ENCODE peak calls at places on chromosomes 13 and 19, in ten cellular contexts. P is CD8-positive, alpha-beta T cell; R is psoas muscle; H is ascending aorta; A is Karpas-422; E is WERI-Rb-1; T is cardiac muscle cell; Y is breast epithelium; V is PC-9; N is thoracic aorta. O is an unnamed sample.

GRCh38 chr13:95822303-95822702 is 145.4 kb downstream of the DNAJC3 start:
- DNase-seq in E (no peak), R (no peak), H (no peak), V (no peak), Y (no peak), A (no peak), T (no peak), P (no peak), N (no peak), O (no peak)

GRCh38 chr13:20159646-20160345 is 1.1 kb downstream of the GJA3 start:
- DNase-seq in Y (no peak), N (no peak), E (no peak), T (peak; percentile 22), P (no peak), H (no peak), A (no peak), V (no peak), R (no peak), O (no peak)

GRCh38 chr13:100511422-100511821 is 77.2 kb downstream of the GGACT start:
- DNase-seq in Y (no peak), V (no peak), A (no peak), T (no peak), H (no peak), R (no peak), N (no peak), P (no peak), E (no peak), O (no peak)

GRCh38 chr19:18205180-18205915 is 1.5 kb upstream of the RAB3A start:
- DNase-seq in A (peak; percentile 88), N (peak; percentile 72), P (peak; percentile 58), E (peak; percentile 82), V (peak; percentile 54), T (peak; percentile 77), Y (peak; percentile 85), H (peak; percentile 92), R (peak; percentile 94), O (no peak)

GRCh38 chr13:109700176-109700575 is 86.2 kb downstream of the IRS2 start:
- DNase-seq in E (peak; percentile 46), R (peak; percentile 78), P (no peak), A (no peak), N (no peak), Y (peak; percentile 45), T (peak; percentile 95), V (peak; percentile 74), H (no peak), O (no peak)

GRCh38 chr13:97384366-97384765 is 49.6 kb upstream of the RAP2A start:
- DNase-seq in P (no peak), R (no peak), E (no peak), T (no peak), N (no peak), H (no peak), V (no peak), A (no peak), Y (no peak), O (no peak)

GRCh38 chr13:99033814-99034213 is 56.0 kb upstream of the DOCK9 start:
- DNase-seq in V (no peak), Y (no peak), T (peak; percentile 52), A (peak; percentile 65), P (no peak), R (no peak), H (no peak), E (no peak), N (no peak), O (no peak)

GRCh38 chr13:109036091-109036490 is 406.7 kb downstream of the MYO16 start:
- DNase-seq in R (no peak), N (no peak), P (no peak), E (no peak), Y (no peak), T (no peak), H (no peak), V (no peak), A (no peak), O (no peak)

GRCh38 chr19:11697284-11697855 is 41.4 kb downstream of the ZNF823 start:
- DNase-seq in N (no peak), P (no peak), H (no peak), Y (no peak), R (no peak), A (no peak), E (no peak), T (no peak), V (no peak), O (no peak)

GRCh38 chr13:100176781-100177389 is 88.0 kb downstream of the PCCA start:
- DNase-seq in E (no peak), R (no peak), V (no peak), T (peak; percentile 68), N (no peak), A (peak; percentile 48), H (no peak), Y (no peak), P (no peak), O (no peak)

GRCh38 chr13:110683203-110683883 is 22.6 kb downstream of the CARS2 start:
- DNase-seq in T (peak; percentile 28), H (peak; percentile 46), N (no peak), P (no peak), E (no peak), Y (no peak), A (peak; percentile 72), V (no peak), R (no peak), O (no peak)

GRCh38 chr13:39765801-39766463 is 110.5 kb downstream of the COG6 start:
- DNase-seq in R (peak; percentile 54), H (no peak), P (no peak), Y (peak; percentile 88), E (peak; percentile 42), N (no peak), A (peak; percentile 48), T (peak; percentile 40), V (peak; percentile 15), O (no peak)

GRCh38 chr13:57443494-57443893 is 188.1 kb upstream of the PCDH17 start:
- DNase-seq in T (no peak), R (no peak), E (no peak), P (no peak), A (no peak), H (no peak), N (no peak), Y (no peak), V (no peak), O (no peak)

GRCh38 chr19:45299719-45300118 is 23.0 kb downstream of the CKM start:
- DNase-seq in E (no peak), T (no peak), H (no peak), A (no peak), N (no peak), Y (no peak), R (no peak), P (no peak), V (no peak), O (no peak)

GRCh38 chr13:26465954-26466353 is 91.5 kb upstream of the WASF3 start:
- DNase-seq in V (no peak), R (no peak), N (no peak), P (no peak), H (no peak), A (no peak), E (no peak), T (no peak), Y (no peak), O (no peak)
- H3K9me3 ChIP-seq in V (no peaks in the 10 kb centered on the region), R (no peaks in the 10 kb centered on the region), N (no peaks in the 10 kb centered on the region), P (no peaks in the 10 kb centered on the region), H (no peaks in the 10 kb centered on the region), A (no peaks in the 10 kb centered on the region), E (peaks cover 2% of the 10 kb centered on the region), T (no peaks in the 10 kb centered on the region), Y (no peaks in the 10 kb centered on the region), O (no peaks in the 10 kb centered on the region)

GRCh38 chr19:50736338-50736737 is 13.2 kb downstream of the CLEC11A start:
- DNase-seq in R (no peak), N (no peak), Y (no peak), V (no peak), P (no peak), T (no peak), A (no peak), H (no peak), E (no peak), O (no peak)

GRCh38 chr19:50739132-50739746 is 16.1 kb downstream of the CLEC11A start:
- DNase-seq in P (no peak), N (no peak), Y (no peak), A (no peak), T (no peak), E (no peak), V (no peak), H (no peak), R (no peak), O (no peak)

GRCh38 chr19:50741179-50741933 is 18.2 kb downstream of the CLEC11A start:
- DNase-seq in T (peak; percentile 22), V (no peak), H (no peak), Y (no peak), E (no peak), N (no peak), P (no peak), R (no peak), A (no peak), O (no peak)

GRCh38 chr19:50743537-50743936 is 20.4 kb downstream of the CLEC11A start:
- DNase-seq in A (no peak), T (no peak), R (no peak), E (no peak), N (no peak), H (no peak), Y (no peak), V (no peak), P (no peak), O (no peak)

GRCh38 chr19:50739841-50740426 is 16.8 kb downstream of the CLEC11A start:
- DNase-seq in V (no peak), E (no peak), N (no peak), Y (no peak), R (no peak), P (no peak), A (no peak), T (no peak), H (no peak), O (no peak)
- H3K27ac ChIP-seq in V (no peak overlapping the region), E (no peak overlapping the region), N (no peak overlapping the region), Y (no peak overlapping the region), R (no peak overlapping the region), P (no peak overlapping the region), A (no peak overlapping the region), T (no peak overlapping the region), H (no peak overlapping the region), O (no peak overlapping the region)

DNA sequence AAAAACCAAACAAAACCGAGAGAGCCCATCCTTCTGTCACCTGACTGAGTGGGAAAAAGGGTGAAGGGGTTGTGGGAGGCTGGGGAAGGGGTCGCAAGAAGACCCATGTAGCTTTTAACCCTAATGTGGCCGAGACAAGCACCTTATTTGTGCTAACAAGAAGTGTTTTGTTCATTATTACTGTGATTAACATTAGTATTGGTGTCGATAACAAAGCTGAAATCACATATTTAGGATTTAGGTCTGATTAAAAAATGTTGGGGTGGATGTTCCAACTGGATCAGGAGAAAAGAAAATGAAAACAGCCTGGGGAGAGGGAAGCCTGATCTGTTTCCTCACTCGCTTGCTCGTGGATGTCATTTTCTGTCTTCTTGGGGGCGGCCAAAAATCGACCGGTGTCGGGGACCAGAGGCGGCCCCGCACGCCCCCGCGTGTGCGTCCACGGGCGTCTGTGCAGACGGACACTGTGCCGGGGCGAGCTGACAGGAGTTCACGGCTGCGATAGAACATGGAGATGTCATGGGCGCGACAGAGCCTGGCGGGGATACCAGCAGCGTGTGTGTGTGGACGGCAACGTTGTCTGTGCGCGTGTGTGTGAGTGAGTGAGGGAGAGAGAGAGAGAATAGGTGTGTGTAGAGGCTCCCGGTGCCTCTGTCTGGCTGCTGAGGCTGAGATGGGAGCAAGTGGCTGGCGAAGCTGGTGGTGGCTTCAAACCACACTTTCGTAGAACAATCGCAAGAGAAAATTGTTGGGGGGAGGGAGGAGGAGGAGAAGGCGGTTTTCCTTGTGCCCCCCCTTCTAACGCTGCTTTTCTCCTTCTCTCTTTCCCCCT is 29.1 kb downstream of the NFIX start:
- DNase-seq in E (no peak), Y (no peak), P (no peak), T (peak; percentile 41), N (no peak), V (no peak), A (no peak), H (no peak), R (peak; percentile 72), O (no peak)
- H3K4me3 ChIP-seq in E (no peak overlapping the region), Y (peak overlapping the region; percentile 41), P (peak overlapping the region; percentile 17), T (no peak overlapping the region), N (peak overlapping the region; percentile 75), V (no peak overlapping the region), A (no peak overlapping the region), H (peak overlapping the region; percentile 67), R (peak overlapping the region; percentile 64), O (peak overlapping the region; percentile 17)

GRCh38 chr19:56619131-56619530 is 23.8 kb upstream of the SMIM17 start:
- DNase-seq in N (no peak), V (no peak), E (no peak), Y (no peak), H (no peak), P (no peak), T (no peak), A (no peak), R (no peak), O (no peak)
- H3K9me3 ChIP-seq in N (peaks cover 87% of the 10 kb centered on the region), V (peaks cover 14% of the 10 kb centered on the region), E (no peaks in the 10 kb centered on the region), Y (peaks cover 39% of the 10 kb centered on the region), H (peaks cover 73% of the 10 kb centered on the region), P (peaks cover 52% of the 10 kb centered on the region), T (no peaks in the 10 kb centered on the region), A (peaks cover 69% of the 10 kb centered on the region), R (peaks cover 57% of the 10 kb centered on the region), O (peaks cover 56% of the 10 kb centered on the region)

O was measured in effector memory CD4-positive, alpha-beta T cell.